ENCODE peak calls at places on chromosomes 13 and 19, in five cellular contexts. H, Z, E, R and U are unnamed samples.

GRCh38 chr19:12664406-12665280 is 1.9 kb downstream of the MAN2B1 start:
- DNase-seq in E (no peak), Z (no peak), R (no peak), H (no peak), U (no peak)

GRCh38 chr19:6743714-6744380 is 4.4 kb downstream of the TRIP10 start:
- DNase-seq in H (no peak), R (no peak), Z (no peak), E (no peak), U (no peak)

GRCh38 chr13:21668665-21669599 is 1.9 kb upstream of the FGF9 start:
- DNase-seq in E (peak), H (no peak), Z (no peak), R (no peak), U (peak)

GRCh38 chr13:50387124-50387581 is 371.9 kb downstream of the KCNRG start:
- DNase-seq in H (no peak), E (peak), Z (peak), R (no peak), U (peak)

GRCh38 chr13:101474419-101474957 is 22.0 kb downstream of the ITGBL1 start:
- DNase-seq in Z (no peak), R (no peak), H (no peak), E (no peak), U (no peak)

GRCh38 chr19:12692960-12693359 is 3.5 kb downstream of the FBXW9 start:
- DNase-seq in H (no peak), R (no peak), Z (no peak), E (no peak), U (no peak)

GRCh38 chr19:47421844-47422395 is 2.6 kb upstream of the MEIS3 start:
- DNase-seq in Z (no peak), E (no peak), R (no peak), H (no peak), U (no peak)

GRCh38 chr19:4064073-4064550 is 2.6 kb downstream of the ZBTB7A start:
- DNase-seq in R (no peak), H (no peak), E (no peak), Z (no peak), U (no peak)

GRCh38 chr13:30892966-30893365 is 13.1 kb upstream of the MEDAG start:
- DNase-seq in R (no peak), H (no peak), E (no peak), Z (no peak), U (no peak)

GRCh38 chr13:102402292-102402691 is 444 bp upstream of the FGF14 start:
- DNase-seq in H (no peak), R (no peak), E (peak), Z (no peak), U (peak)

GRCh38 chr19:6210721-6211600 is 68.8 kb downstream of the MLLT1 start:
- DNase-seq in H (no peak), R (no peak), Z (no peak), E (no peak), U (no peak)